ENCODE peak calls at places on chromosomes 13 and 19, in five cellular contexts. R is amniotic stem cell; O is heart left ventricle; N is T-helper 17 cell; W is effector memory CD4-positive, alpha-beta T cell. T is an unnamed sample.

GRCh38 chr13:86882835-86883234 is 788.3 kb upstream of the SLITRK5 start:
- DNase-seq in R (no peak), O (no peak), N (no peak), W (no peak), T (peak; percentile 47)

GRCh38 chr19:3975637-3976087 is 4.8 kb upstream of the DAPK3 start:
- DNase-seq in R (no peak), O (no peak), N (no peak), W (no peak), T (no peak)

GRCh38 chr19:38288127-38288855 is 15.8 kb upstream of the C19orf33 start:
- DNase-seq in R (no peak), O (peak; percentile 48), N (no peak), W (no peak), T (no peak)

GRCh38 chr13:51844862-51845573 is at the start of gene TMEM272:
- DNase-seq in R (no peak), O (peak; percentile 75), N (peak; percentile 41), W (no peak), T (peak; percentile 43)

GRCh38 chr13:51284339-51284738 is 55.2 kb upstream of the SERPINE3 start:
- DNase-seq in R (no peak), O (no peak), N (no peak), W (no peak), T (no peak)

GRCh38 chr13:33229446-33230177 is 55.9 kb downstream of the STARD13 start:
- DNase-seq in R (no peak), O (no peak), N (no peak), W (no peak), T (peak; percentile 78)

GRCh38 chr19:4700573-4700970 is 23.1 kb downstream of the DPP9 start:
- DNase-seq in R (no peak), O (no peak), N (no peak), W (no peak), T (no peak)

GRCh38 chr19:55369651-55370304 is 485 bp downstream of the IL11 start:
- DNase-seq in R (peak; percentile 57), O (peak; percentile 52), N (no peak), W (no peak), T (peak; percentile 57)

GRCh38 chr19:4379383-4380253 is 20.7 kb downstream of the SH3GL1 start:
- DNase-seq in R (no peak), O (no peak), N (no peak), W (no peak), T (peak; percentile 99)

GRCh38 chr13:31846984-31847752 is 107.8 kb downstream of the RXFP2 start:
- DNase-seq in R (no peak), O (no peak), N (peak; percentile 29), W (no peak), T (no peak)

GRCh38 chr19:38729653-38730469 is 14.4 kb downstream of the CAPN12 start:
- DNase-seq in R (no peak), O (peak; percentile 87), N (peak; percentile 60), W (peak; percentile 52), T (peak; percentile 46)

GRCh38 chr13:95323930-95324662 is 22.8 kb upstream of the ABCC4 start:
- DNase-seq in R (no peak), O (no peak), N (no peak), W (no peak), T (no peak)

GRCh38 chr19:44447864-44448674 is at the start of gene ZNF229:
- DNase-seq in R (peak; percentile 80), O (peak; percentile 89), N (no peak), W (no peak), T (peak; percentile 84)

GRCh38 chr13:106499905-106500304 is 35.6 kb downstream of the EFNB2 start:
- DNase-seq in R (no peak), O (no peak), N (no peak), W (no peak), T (peak; percentile 75)

GRCh38 chr13:50098693-50099092 is 83.4 kb downstream of the KCNRG start:
- DNase-seq in R (no peak), O (no peak), N (no peak), W (no peak), T (no peak)

GRCh38 chr13:110348309-110348625 is 41.2 kb downstream of the COL4A2 start:
- DNase-seq in R (no peak), O (no peak), N (no peak), W (no peak), T (no peak)

GRCh38 chr19:14150041-14150769 is 13.8 kb upstream of the ASF1B start:
- DNase-seq in R (no peak), O (no peak), N (no peak), W (no peak), T (no peak)

GRCh38 chr13:110625771-110626321 is 10.5 kb downstream of the NAXD start:
- DNase-seq in R (no peak), O (no peak), N (no peak), W (no peak), T (no peak)

GRCh38 chr13:67383358-67383757 is 153.2 kb upstream of the PCDH9 start:
- DNase-seq in R (no peak), O (peak; percentile 51), N (no peak), W (no peak), T (peak; percentile 97)

GRCh38 chr13:46905249-46905648 is 8.4 kb upstream of the HTR2A start:
- DNase-seq in R (no peak), O (no peak), N (no peak), W (no peak), T (peak; percentile 53)

GRCh38 chr19:48739835-48740704 is at the start of gene RASIP1:
- DNase-seq in R (no peak), O (peak; percentile 81), N (no peak), W (no peak), T (no peak)

GRCh38 chr13:31835932-31836331 is 96.6 kb downstream of the RXFP2 start:
- DNase-seq in R (no peak), O (no peak), N (no peak), W (no peak), T (peak; percentile 88)

GRCh38 chr19:3656073-3656746 is 29.6 kb upstream of the CACTIN start:
- DNase-seq in R (no peak), O (no peak), N (no peak), W (no peak), T (peak; percentile 77)

GRCh38 chr13:34738251-34739170 is 203.6 kb upstream of the NBEA start:
- DNase-seq in R (no peak), O (no peak), N (no peak), W (no peak), T (peak; percentile 11)

GRCh38 chr19:38172001-38172400 is 52.0 kb downstream of the DPF1 start:
- DNase-seq in R (no peak), O (no peak), N (no peak), W (no peak), T (no peak)

GRCh38 chr19:48308695-48309586 is 16.4 kb upstream of the EMP3 start:
- DNase-seq in R (no peak), O (no peak), N (no peak), W (no peak), T (peak; percentile 26)

GRCh38 chr13:39106216-39106995 is 68.2 kb downstream of the NHLRC3 start:
- DNase-seq in R (no peak), O (no peak), N (no peak), W (no peak), T (peak; percentile 2)

GRCh38 chr19:45464861-45465427 is 2.9 kb upstream of the FOSB start:
- DNase-seq in R (no peak), O (no peak), N (no peak), W (no peak), T (no peak)

GRCh38 chr13:105193026-105193425 is 1342.4 kb downstream of the EFNB2 start:
- DNase-seq in R (no peak), O (no peak), N (no peak), W (no peak), T (no peak)

GRCh38 chr13:113448885-113449692 is 4.2 kb downstream of the ADPRHL1 start:
- DNase-seq in R (no peak), O (no peak), N (no peak), W (peak; percentile 68), T (peak; percentile 86)

T was measured in LHCN-M2.